ENCODE peak calls at places on chromosomes 4 and X, in four cellular contexts. Z is A549, M is WTC11, E is HepG2. D is an unnamed sample.

GRCh38 chr4:148216866-148217814 is 225.1 kb downstream of the NR3C2 start:
- DNase-seq in Z (no peak), M (no peak), E (no peak), D (no peak)

GRCh38 chr4:107037188-107037587 is 1.1 kb upstream of the DKK2 start:
- DNase-seq in Z (no peak), M (peak; percentile 70), E (no peak), D (peak; percentile 1)

GRCh38 chr4:150533673-150534072 is 48.3 kb upstream of the MAB21L2 start:
- DNase-seq in Z (no peak), M (no peak), E (no peak), D (no peak)

GRCh38 chr4:72629540-72629939 is 60.5 kb upstream of the ADAMTS3 start:
- DNase-seq in Z (no peak), M (no peak), E (no peak), D (no peak)

GRCh38 chrX:84336646-84337045 is 148.6 kb upstream of the RPS6KA6 start:
- DNase-seq in Z (no peak), M (no peak), E (no peak), D (no peak)

GRCh38 chr4:146370841-146371240 is 150.9 kb downstream of the SLC10A7 start:
- DNase-seq in Z (no peak), M (no peak), E (no peak), D (no peak)

GRCh38 chrX:16319929-16320328 is 152.6 kb downstream of the MAGEB17 start:
- DNase-seq in Z (no peak), M (no peak), E (no peak), D (no peak)

GRCh38 chrX:30951003-30951402 is 61.9 kb upstream of the TAB3 start:
- DNase-seq in Z (no peak), M (no peak), E (no peak), D (no peak)

GRCh38 chr4:43337707-43338106 is 445.2 kb downstream of the GRXCR1 start:
- DNase-seq in Z (no peak), M (no peak), E (no peak), D (no peak)

GRCh38 chrX:12974217-12974796 is 603 bp upstream of the TMSB4X start:
- DNase-seq in Z (peak; percentile 60), M (peak; percentile 22), E (no peak), D (peak; percentile 66)

GRCh38 chr4:187004628-187005027 is 281.0 kb upstream of the FAT1 start:
- DNase-seq in Z (no peak), M (no peak), E (no peak), D (no peak)

GRCh38 chr4:99885063-99885664 is 9.1 kb downstream of the LAMTOR3 start:
- DNase-seq in Z (peak; percentile 3), M (no peak), E (peak; percentile 21), D (peak; percentile 35)

GRCh38 chrX:85029043-85029442 is 25.4 kb downstream of the APOOL start:
- DNase-seq in Z (no peak), M (no peak), E (no peak), D (no peak)

GRCh38 chr4:164871673-164872072 is 5.3 kb upstream of the APELA start:
- DNase-seq in Z (no peak), M (no peak), E (no peak), D (no peak)

GRCh38 chrX:267771-268261 is 13.4 kb upstream of the PLCXD1 start:
- DNase-seq in Z (no peak), M (peak; percentile 16), E (no peak), D (no peak)

GRCh38 chrX:46627700-46628405 is 54.3 kb downstream of the CHST7 start:
- DNase-seq in Z (no peak), M (no peak), E (no peak), D (no peak)

GRCh38 chr4:128601992-128602695 is 207.4 kb upstream of the JADE1 start:
- DNase-seq in Z (no peak), M (no peak), E (no peak), D (peak; percentile 37)

GRCh38 chrX:12292996-12293765 is 154.9 kb downstream of the FRMPD4 start:
- DNase-seq in Z (no peak), M (no peak), E (no peak), D (no peak)

GRCh38 chr4:140308366-140309123 is 64.9 kb upstream of the SCOC start:
- DNase-seq in Z (no peak), M (no peak), E (no peak), D (no peak)

GRCh38 chr4:113574636-113575103 is 186.9 kb downstream of the CAMK2D start:
- DNase-seq in Z (no peak), M (no peak), E (no peak), D (no peak)

GRCh38 chrX:43333543-43333942 is 322.6 kb upstream of the MAOA start:
- DNase-seq in Z (no peak), M (no peak), E (peak; percentile 3), D (no peak)

GRCh38 chrX:136747003-136747986 is 33.4 kb downstream of the ARHGEF6 start:
- DNase-seq in Z (no peak), M (no peak), E (no peak), D (no peak)

GRCh38 chrX:153061732-153062131 is 5.5 kb downstream of the PNMA3 start:
- DNase-seq in Z (peak; percentile 32), M (no peak), E (no peak), D (peak; percentile 19)

GRCh38 chr4:142818476-142818875 is 27.6 kb downstream of the INPP4B start:
- DNase-seq in Z (no peak), M (no peak), E (no peak), D (no peak)

GRCh38 chr4:168264903-168265302 is 53.6 kb downstream of the DDX60 start:
- DNase-seq in Z (no peak), M (no peak), E (no peak), D (no peak)

GRCh38 chr4:70113656-70114055 is 40.4 kb upstream of the PRR27 start:
- DNase-seq in Z (no peak), M (no peak), E (no peak), D (no peak)

GRCh38 chr4:70110917-70111316 is 43.1 kb upstream of the PRR27 start:
- DNase-seq in Z (no peak), M (no peak), E (no peak), D (no peak)

DNA sequence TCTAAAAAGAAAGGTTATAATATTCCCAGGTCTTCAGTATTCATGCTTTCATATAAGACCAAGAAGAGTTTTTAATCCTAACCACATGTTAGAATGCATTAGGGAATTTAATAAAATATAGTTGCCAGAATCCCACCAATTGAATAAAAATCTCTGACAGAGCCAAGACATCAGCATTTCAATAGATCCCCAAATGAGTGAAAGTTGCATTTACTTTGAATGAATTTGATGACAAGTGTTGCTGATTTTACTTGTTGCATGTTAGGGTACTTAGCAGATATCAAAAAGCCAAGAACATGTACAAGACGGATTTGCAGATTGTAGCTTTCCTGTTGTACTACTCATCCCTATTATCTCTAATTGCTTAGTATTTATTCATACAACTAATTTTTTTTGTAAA is 39.9 kb upstream of the PRR27 start:
- DNase-seq in Z (no peak), M (no peak), E (no peak), D (no peak)
- TF ChIP-seq HMGXB4 in Z (no peak), M (no peak), E (no peak), D (no peak)

GRCh38 chr4:182895791-182896292 is 21.3 kb downstream of the DCTD start:
- DNase-seq in Z (no peak), M (no peak), E (peak; percentile 84), D (no peak)
- TF ChIP-seq HMGXB4 in Z (no peak), M (no peak), E (peak; percentile 49), D (no peak)

DNA sequence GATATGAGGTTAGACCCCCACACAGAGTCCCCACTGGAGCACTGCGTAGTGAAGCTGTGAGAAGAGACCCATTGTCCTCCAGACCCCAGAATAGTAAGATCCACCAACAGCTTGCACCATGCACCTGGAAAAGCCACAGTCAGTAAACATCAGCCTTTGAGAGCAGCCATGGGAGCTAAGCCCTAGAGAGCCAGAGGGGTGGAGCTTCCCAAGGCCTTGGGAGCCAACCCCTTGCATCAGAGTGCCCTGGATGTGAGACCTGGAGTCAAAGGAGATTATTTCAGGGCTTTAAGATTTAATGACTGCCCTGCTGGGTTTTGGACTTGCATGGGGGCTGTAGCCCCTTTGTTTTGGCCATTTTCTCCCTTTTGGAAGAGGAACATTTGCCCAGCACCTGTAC is 35.7 kb downstream of the HSD17B13 start:
- DNase-seq in Z (no peak), M (no peak), E (no peak), D (no peak)
- TF ChIP-seq HMGXB4 in Z (no peak), M (no peak), E (no peak), D (no peak)

GRCh38 chr4:68245594-68245993 is at the start of gene TMPRSS11B:
- DNase-seq in Z (no peak), M (no peak), E (no peak), D (no peak)

GRCh38 chr4:68250151-68250930 is 4.8 kb upstream of the TMPRSS11B start:
- DNase-seq in Z (no peak), M (no peak), E (no peak), D (no peak)

GRCh38 chr4:68249434-68249833 is 3.9 kb upstream of the TMPRSS11B start:
- DNase-seq in Z (no peak), M (no peak), E (no peak), D (no peak)
- TF ChIP-seq HMGXB4 in Z (no peak), M (no peak), E (no peak), D (no peak)

GRCh38 chr4:11376146-11376545 is 52.5 kb downstream of the HS3ST1 start:
- DNase-seq in Z (no peak), M (no peak), E (no peak), D (no peak)

GRCh38 chr4:11376571-11376970 is 52.1 kb downstream of the HS3ST1 start:
- DNase-seq in Z (no peak), M (no peak), E (no peak), D (no peak)
- TF ChIP-seq HMGXB4 in Z (no peak), M (no peak), E (no peak), D (no peak)

DNA sequence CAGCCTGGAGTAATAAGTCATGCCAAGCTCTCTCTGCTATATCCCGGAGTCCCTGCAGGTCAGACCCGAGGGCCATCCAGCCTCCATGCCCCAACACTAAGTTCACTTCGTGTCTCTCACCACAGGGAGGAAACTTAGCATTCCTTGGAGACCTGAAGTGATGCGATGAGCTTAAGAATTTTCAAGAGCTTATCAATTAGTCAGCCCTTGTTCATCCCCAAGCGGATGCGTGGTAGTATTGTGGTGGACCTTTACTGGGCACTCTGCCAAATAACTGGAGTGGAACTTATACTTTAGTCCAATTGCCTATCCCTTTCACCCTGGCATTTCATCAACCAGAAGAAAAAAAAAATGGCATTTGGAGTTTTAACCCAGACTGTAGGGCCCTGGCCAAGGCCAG is 137.2 kb downstream of the RELL1 start:
- DNase-seq in Z (no peak), M (no peak), E (no peak), D (no peak)
- TF ChIP-seq HMGXB4 in Z (no peak), M (no peak), E (no peak), D (no peak)

D was measured in K562.